ENCODE peak calls at places on chromosomes 4 and X, in six cellular contexts. J, L, U, N, X and S are unnamed samples.

GRCh38 chrX:18674417-18674787 is 2.5 kb upstream of the RS1 start:
- DNase-seq in J (no peak), L (peak; percentile 1), U (no peak), N (peak; percentile 33), X (no peak), S (no peak)

GRCh38 chrX:40213092-40213491 is 115.3 kb upstream of the BCOR start:
- DNase-seq in J (no peak), L (no peak), U (no peak), N (no peak), X (no peak), S (no peak)

GRCh38 chr4:48761286-48761685 is 18.8 kb downstream of the FRYL start:
- DNase-seq in J (no peak), L (no peak), U (no peak), N (no peak), X (no peak), S (no peak)

GRCh38 chrX:31165241-31166035 is 93.6 kb upstream of the FTHL17 start:
- DNase-seq in J (no peak), L (no peak), U (no peak), N (no peak), X (peak; percentile 2), S (no peak)

GRCh38 chr4:98092833-98093439 is 50.3 kb downstream of the STPG2 start:
- DNase-seq in J (no peak), L (no peak), U (no peak), N (peak; percentile 35), X (peak; percentile 33), S (no peak)

GRCh38 chrX:112866175-112866574 is 25.5 kb upstream of the AMOT start:
- DNase-seq in J (no peak), L (no peak), U (no peak), N (no peak), X (peak; percentile 34), S (no peak)

GRCh38 chr4:28973591-28974350 is 1746.4 kb upstream of the PCDH7 start:
- DNase-seq in J (no peak), L (no peak), U (no peak), N (no peak), X (peak; percentile 6), S (no peak)

GRCh38 chr4:112247021-112247420 is 15.4 kb downstream of the AP1AR start:
- DNase-seq in J (no peak), L (no peak), U (no peak), N (no peak), X (no peak), S (no peak)

GRCh38 chr4:38028556-38028955 is 68.4 kb downstream of the PTTG2 start:
- DNase-seq in J (no peak), L (no peak), U (no peak), N (no peak), X (no peak), S (no peak)

GRCh38 chr4:6221851-6222760 is 21.8 kb upstream of the JAKMIP1 start:
- DNase-seq in J (no peak), L (no peak), U (peak; percentile 81), N (peak; percentile 92), X (no peak), S (peak; percentile 35)

GRCh38 chr4:38128478-38129451 is 168.6 kb downstream of the PTTG2 start:
- DNase-seq in J (no peak), L (peak; percentile 55), U (no peak), N (peak; percentile 18), X (peak; percentile 60), S (peak; percentile 70)

GRCh38 chr4:38310446-38311043 is 350.3 kb downstream of the PTTG2 start:
- DNase-seq in J (no peak), L (peak; percentile 38), U (no peak), N (no peak), X (no peak), S (peak; percentile 51)

GRCh38 chr4:80138556-80139538 is 58.5 kb upstream of the PRDM8 start:
- DNase-seq in J (no peak), L (peak; percentile 46), U (no peak), N (no peak), X (peak; percentile 57), S (no peak)

GRCh38 chrX:40158036-40158706 is 60.4 kb upstream of the BCOR start:
- DNase-seq in J (no peak), L (no peak), U (peak; percentile 44), N (peak; percentile 83), X (no peak), S (no peak)

GRCh38 chr4:144355809-144356757 is 215.6 kb upstream of the GYPA start:
- DNase-seq in J (no peak), L (no peak), U (peak; percentile 31), N (peak; percentile 88), X (peak; percentile 94), S (no peak)

DNA sequence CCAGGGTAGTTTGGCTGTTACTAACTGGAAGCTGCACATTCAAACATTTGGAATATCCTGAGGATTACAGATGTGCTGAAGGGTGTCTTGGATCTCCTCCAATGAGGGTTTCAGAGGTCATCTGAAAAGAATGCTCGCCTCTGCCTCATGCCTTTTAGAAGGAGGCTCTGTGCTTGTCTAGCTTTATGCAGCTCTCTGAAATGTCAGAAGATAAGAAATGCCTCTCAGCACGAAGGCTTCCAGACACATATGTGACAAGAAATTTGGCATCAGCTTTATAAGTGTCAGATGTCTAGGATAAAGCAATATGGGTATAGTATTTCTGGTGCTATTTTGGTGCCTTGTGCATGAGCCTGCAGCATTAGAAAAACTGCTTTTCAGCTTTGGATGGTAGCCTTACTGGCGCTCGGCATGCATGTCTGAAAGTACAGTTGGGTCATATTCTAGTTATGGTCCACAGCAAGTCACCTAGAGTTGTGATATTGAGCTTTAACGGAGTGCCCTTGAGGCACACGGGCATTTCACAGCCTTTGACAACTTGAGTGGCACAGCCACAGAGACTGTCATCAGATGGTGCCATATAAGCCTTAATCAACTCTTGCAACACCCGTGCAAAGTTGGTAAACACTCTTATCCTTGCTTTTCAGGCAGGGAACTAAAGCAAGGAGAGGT is 70.8 kb upstream of the PGRMC2 start:
- DNase-seq in J (no peak), L (no peak), U (no peak), N (no peak), X (peak; percentile 80), S (no peak)
- TF ChIP-seq CTCF in J (no peak), L (no peak), U (no peak), N (no peak), X (no peak), S (no peak)

GRCh38 chr4:123661080-123661737 is 264.6 kb downstream of the SPRY1 start:
- DNase-seq in J (no peak), L (no peak), U (no peak), N (no peak), X (peak; percentile 62), S (no peak)

GRCh38 chr4:123659262-123659661 is 262.7 kb downstream of the SPRY1 start:
- DNase-seq in J (no peak), L (no peak), U (no peak), N (no peak), X (no peak), S (no peak)

GRCh38 chr4:123662827-123663226 is 266.2 kb downstream of the SPRY1 start:
- DNase-seq in J (no peak), L (no peak), U (no peak), N (no peak), X (no peak), S (no peak)

GRCh38 chr4:123659759-123660158 is 263.2 kb downstream of the SPRY1 start:
- DNase-seq in J (no peak), L (no peak), U (no peak), N (no peak), X (peak; percentile 42), S (no peak)
- TF ChIP-seq CTCF in J (no peak), L (peak; percentile 33), U (no peak), N (peak; percentile 50), X (peak; percentile 21), S (peak; percentile 16)

GRCh38 chr4:125750827-125751466 is 436.2 kb downstream of the FAT4 start:
- DNase-seq in J (no peak), L (no peak), U (peak; percentile 47), N (peak; percentile 70), X (peak; percentile 69), S (no peak)
- TF ChIP-seq CTCF in J (no peak), L (no peak), U (no peak), N (peak; percentile 61), X (peak; percentile 47), S (no peak)

GRCh38 chr4:103482893-103483292 is 236.9 kb downstream of the TACR3 start:
- DNase-seq in J (no peak), L (no peak), U (no peak), N (no peak), X (no peak), S (no peak)
- TF ChIP-seq CTCF in J (no peak), L (no peak), U (no peak), N (no peak), X (no peak), S (no peak)

GRCh38 chrX:76127341-76127740 is 45.5 kb upstream of the PBDC1 start:
- DNase-seq in J (no peak), L (no peak), U (no peak), N (no peak), X (no peak), S (no peak)
- TF ChIP-seq CTCF in J (no peak), L (no peak), U (no peak), N (no peak), X (no peak), S (no peak)

GRCh38 chr4:3524920-3525319 is 7.3 kb downstream of the LRPAP1 start:
- DNase-seq in J (no peak), L (no peak), U (no peak), N (no peak), X (no peak), S (no peak)

GRCh38 chr4:3522651-3523050 is 9.6 kb downstream of the LRPAP1 start:
- DNase-seq in J (no peak), L (no peak), U (peak; percentile 3), N (no peak), X (no peak), S (no peak)

GRCh38 chr4:3523146-3523627 is 9.0 kb downstream of the LRPAP1 start:
- DNase-seq in J (no peak), L (no peak), U (no peak), N (no peak), X (no peak), S (no peak)

GRCh38 chr4:3524349-3524748 is 7.9 kb downstream of the LRPAP1 start:
- DNase-seq in J (no peak), L (no peak), U (no peak), N (no peak), X (no peak), S (no peak)

GRCh38 chr4:3523628-3524221 is 8.5 kb downstream of the LRPAP1 start:
- DNase-seq in J (no peak), L (no peak), U (peak; percentile 4), N (no peak), X (no peak), S (no peak)
- TF ChIP-seq CTCF in J (no peak), L (no peak), U (no peak), N (no peak), X (no peak), S (no peak)